ENCODE peak calls at places on chromosome 14, in nine cellular contexts. T is thoracic aorta; K is CD4-positive, alpha-beta T cell; B is uterus; H is tibial artery; V is H9; F is ovary; Y is astrocyte of the spinal cord; D is stomach. I is an unnamed sample.

GRCh38 chr14:94998110-94998509 is 159.2 kb downstream of the DICER1 start:
- DNase-seq in T (no peak), D (no peak), V (no peak), K (no peak), F (no peak), B (no peak), Y (no peak), H (no peak), I (no peak)

GRCh38 chr14:22886500-22887259 is 3.7 kb downstream of the REM2 start:
- DNase-seq in Y (peak), T (peak), K (peak), B (peak), V (peak), D (peak), H (peak), F (peak), I (no peak)

GRCh38 chr14:93984987-93985410 is 8.6 kb upstream of the ASB2 start:
- DNase-seq in V (peak), K (no peak), T (no peak), H (peak), Y (peak), D (no peak), F (peak), B (peak), I (no peak)

GRCh38 chr14:105891221-105891602 is 364.8 kb downstream of the TMEM121 start:
- DNase-seq in D (peak), V (no peak), Y (no peak), T (no peak), K (no peak), F (no peak), H (peak), B (peak), I (no peak)

GRCh38 chr14:67263499-67264149 is 22.4 kb downstream of the PALS1 start:
- DNase-seq in V (no peak), H (no peak), K (no peak), T (no peak), F (no peak), D (no peak), B (no peak), Y (peak), I (no peak)

GRCh38 chr14:96405603-96406158 is 13.8 kb downstream of the AK7 start:
- DNase-seq in D (no peak), K (no peak), Y (no peak), B (no peak), V (no peak), F (no peak), H (no peak), T (no peak), I (no peak)

GRCh38 chr14:82755923-82756322 is 1222.3 kb upstream of the SEL1L start:
- DNase-seq in B (no peak), Y (no peak), V (no peak), K (no peak), D (no peak), F (no peak), T (no peak), H (no peak), I (no peak)

GRCh38 chr14:29925736-29926135 is 1.9 kb downstream of the PRKD1 start:
- DNase-seq in H (no peak), F (no peak), Y (no peak), D (no peak), T (no peak), B (no peak), V (no peak), K (no peak), I (no peak)

GRCh38 chr14:101202627-101203404 is 299.3 kb upstream of the RTL1 start:
- DNase-seq in Y (no peak), T (no peak), D (peak), B (peak), F (peak), V (peak), K (no peak), H (no peak), I (peak)

GRCh38 chr14:44531648-44532047 is 24.6 kb upstream of the FSCB start:
- DNase-seq in T (no peak), D (no peak), F (no peak), Y (no peak), H (no peak), K (no peak), B (no peak), V (no peak), I (no peak)

GRCh38 chr14:94388027-94388895 is at the start of gene SERPINA1:
- DNase-seq in V (no peak), D (peak), F (no peak), H (no peak), K (no peak), Y (peak), B (no peak), T (no peak), I (no peak)

GRCh38 chr14:23929822-23930294 is 23.7 kb upstream of the DHRS4 start:
- DNase-seq in V (peak), Y (peak), F (peak), H (peak), T (peak), D (peak), K (peak), B (peak), I (peak)

GRCh38 chr14:95452176-95452889 is 64.1 kb downstream of the SYNE3 start:
- DNase-seq in K (no peak), T (no peak), B (no peak), D (no peak), Y (no peak), F (no peak), V (peak), H (no peak), I (no peak)

GRCh38 chr14:83556746-83557460 is 1973.0 kb upstream of the FLRT2 start:
- DNase-seq in F (no peak), D (no peak), V (no peak), Y (peak), T (no peak), H (no peak), K (no peak), B (no peak), I (no peak)

GRCh38 chr14:31286456-31287293 is 79.1 kb upstream of the HECTD1 start:
- DNase-seq in Y (no peak), T (no peak), V (peak), F (no peak), K (no peak), H (no peak), D (no peak), B (no peak), I (no peak)

DNA sequence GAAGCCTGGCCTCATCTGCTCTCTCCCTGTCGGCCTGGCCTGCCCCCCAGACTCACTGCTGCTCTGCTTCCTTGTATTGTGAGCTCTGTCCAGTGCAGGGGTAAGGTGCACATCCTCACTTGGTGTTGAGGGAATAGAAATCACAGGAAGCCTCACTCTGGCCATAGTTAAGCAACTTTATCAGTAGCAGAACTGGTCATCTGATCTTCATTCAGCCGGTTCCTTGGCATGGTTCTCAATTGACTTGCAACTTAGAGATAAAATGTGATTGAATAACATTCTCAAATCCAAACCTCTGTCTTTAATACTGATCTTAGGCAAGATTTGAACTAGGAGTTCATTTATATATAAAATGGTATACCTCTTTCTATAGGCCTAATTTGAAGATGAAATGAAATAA is 11.5 kb upstream of the CCDC175 start:
- DNase-seq in F (no peak), H (no peak), D (no peak), K (no peak), B (no peak), V (no peak), Y (no peak), T (no peak), I (no peak)
- TF ChIP-seq CTCF in F (no peak), H (no peak), D (no peak), K (no peak), B (no peak), V (no peak), Y (no peak), T (no peak), I (no peak)

DNA sequence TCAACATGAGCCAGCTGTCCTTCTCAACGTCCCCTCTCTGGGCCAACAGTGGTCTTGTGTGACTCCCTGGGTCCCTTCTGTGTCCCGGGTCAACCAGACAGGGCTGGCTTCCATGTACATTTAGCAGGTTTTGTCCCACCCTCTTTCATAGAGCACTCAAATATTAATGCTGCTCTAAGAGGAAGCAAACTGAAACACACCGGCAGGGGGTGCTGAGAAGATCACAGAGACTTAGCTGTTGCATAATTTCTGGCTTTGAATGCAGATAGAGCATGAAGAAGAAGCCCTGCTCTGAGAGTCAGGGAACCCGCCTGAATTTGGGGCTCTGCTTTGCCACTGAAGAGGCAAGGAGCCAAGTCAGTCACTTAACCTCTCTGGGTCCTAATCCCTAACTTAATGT is 138.7 kb downstream of the ESRRB start:
- DNase-seq in Y (no peak), K (no peak), V (no peak), D (no peak), B (no peak), T (no peak), H (no peak), F (no peak), I (no peak)
- TF ChIP-seq CTCF in Y (no peak), K (no peak), V (no peak), D (no peak), B (no peak), T (no peak), H (no peak), F (no peak), I (no peak)

GRCh38 chr14:64736271-64737131 is 32.3 kb downstream of the PLEKHG3 start:
- DNase-seq in D (peak), B (no peak), F (peak), T (no peak), H (no peak), V (peak), Y (no peak), K (no peak), I (no peak)
- TF ChIP-seq CTCF in D (no peak), B (no peak), F (no peak), T (no peak), H (no peak), V (peak), Y (no peak), K (no peak), I (no peak)

DNA sequence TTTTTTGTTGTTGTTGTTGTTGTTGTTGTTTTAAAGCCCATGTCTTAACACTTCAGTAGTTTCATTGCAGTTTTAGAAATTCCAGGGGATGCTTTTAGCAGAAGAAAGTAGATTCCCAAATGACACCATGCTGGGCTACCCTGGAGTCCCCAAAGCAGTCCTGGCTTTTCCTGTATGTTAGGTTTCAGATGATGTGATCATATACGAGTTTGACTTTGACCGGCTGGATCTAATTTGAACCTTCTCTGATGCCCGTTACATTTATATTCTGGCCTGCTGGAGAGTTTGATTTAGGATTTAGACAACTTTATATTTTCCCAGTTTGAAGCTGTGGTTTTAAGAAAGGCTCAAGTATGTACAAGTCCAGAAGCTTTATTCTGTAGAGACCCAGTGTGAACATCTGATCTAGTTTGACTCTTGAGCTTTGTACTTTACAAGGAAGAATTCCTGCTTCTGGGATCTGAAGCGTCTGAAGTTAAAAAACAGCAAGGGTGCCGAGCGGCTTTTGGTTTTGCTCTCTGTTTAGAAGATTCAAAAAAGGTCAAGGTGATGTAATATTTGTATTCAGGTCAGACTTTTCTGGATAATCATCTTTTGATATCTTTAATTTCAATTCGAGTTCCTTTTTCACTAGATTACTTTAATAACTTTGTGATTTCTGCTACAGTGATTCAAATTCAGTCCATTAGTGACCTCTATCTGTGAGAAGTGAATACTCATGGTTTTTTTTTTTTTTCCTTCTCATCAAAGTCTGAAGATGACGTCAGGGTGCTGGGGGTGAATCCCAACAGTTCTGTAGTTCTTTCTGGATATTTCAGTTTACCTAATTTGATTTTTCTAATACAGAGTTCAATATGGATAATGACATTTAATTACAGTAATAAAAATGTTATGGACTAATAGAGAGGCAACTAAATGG is 6.2 kb downstream of the FLRT2 start:
- DNase-seq in V (no peak), D (no peak), B (peak), F (no peak), K (no peak), Y (peak), T (no peak), H (no peak), I (no peak)
- TF ChIP-seq CTCF in V (peak), D (no peak), B (peak), F (peak), K (no peak), Y (peak), T (peak), H (peak), I (peak)